ENCODE peak calls at places on chromosomes 11 and 22, in seven cellular contexts. X, G, B, F, P, U and J are unnamed samples. For H3K4me1, the result is how much of the 10 kb centered on the place peaks cover.

GRCh38 chr11:111937859-111938258 is 716 bp downstream of the DIXDC1 start:
- DNase-seq in B (no peak), U (no peak), F (no peak), P (no peak), X (no peak), G (no peak), J (no peak)

GRCh38 chr11:65778431-65778900 is 2.3 kb downstream of the AP5B1 start:
- DNase-seq in F (peak), B (no peak), P (no peak), G (no peak), U (no peak), X (peak), J (peak)

GRCh38 chr22:37177221-37177620 is 10.8 kb downstream of the C1QTNF6 start:
- DNase-seq in P (no peak), G (no peak), F (no peak), B (no peak), U (peak), X (no peak), J (peak)

GRCh38 chr11:64284048-64284961 is at the start of gene BAD:
- DNase-seq in P (peak), B (peak), U (peak), G (peak), X (peak), F (peak), J (peak)

GRCh38 chr11:96054870-96055705 is 131.2 kb upstream of the MTMR2 start:
- DNase-seq in F (no peak), B (peak), X (no peak), G (peak), P (no peak), U (no peak), J (no peak)

GRCh38 chr22:37629928-37630327 is 9.5 kb upstream of the SH3BP1 start:
- DNase-seq in P (no peak), F (no peak), B (no peak), G (no peak), X (no peak), U (peak), J (no peak)

GRCh38 chr11:9565822-9566560 is 7.5 kb upstream of the WEE1 start:
- DNase-seq in P (no peak), B (peak), F (peak), X (peak), U (no peak), G (peak), J (peak)

GRCh38 chr11:8192016-8192895 is 23.4 kb upstream of the RIC3 start:
- DNase-seq in U (peak), F (peak), P (peak), X (peak), B (peak), G (peak), J (no peak)

GRCh38 chr22:24985824-24986214 is 33.3 kb downstream of the KIAA1671 start:
- DNase-seq in U (no peak), P (peak), B (peak), G (peak), F (peak), X (no peak), J (no peak)

GRCh38 chr22:25072406-25072805 is 119.9 kb downstream of the KIAA1671 start:
- DNase-seq in U (no peak), X (no peak), G (no peak), P (no peak), B (no peak), F (no peak), J (no peak)

GRCh38 chr11:111698852-111699559 is 67.2 kb downstream of the PPP2R1B start:
- DNase-seq in X (no peak), F (no peak), G (no peak), P (no peak), B (peak), U (no peak), J (no peak)

GRCh38 chr11:64611961-64612646 is 21.1 kb downstream of the SLC22A12 start:
- DNase-seq in U (no peak), B (no peak), P (no peak), G (no peak), X (no peak), F (no peak), J (no peak)

GRCh38 chr11:5666396-5666780 is 18.5 kb downstream of the TRIM5 start:
- DNase-seq in G (peak), U (no peak), B (peak), F (no peak), P (no peak), X (no peak), J (no peak)

GRCh38 chr11:86623041-86623621 is 49.3 kb downstream of the ME3 start:
- DNase-seq in P (no peak), X (no peak), U (no peak), F (no peak), B (no peak), G (peak), J (no peak)

GRCh38 chr11:6576471-6577373 is 26.7 kb downstream of the RRP8 start:
- DNase-seq in P (no peak), F (no peak), B (peak), U (no peak), X (no peak), G (peak), J (peak)

GRCh38 chr22:20280866-20281265 is 12.7 kb upstream of the RTN4R start:
- DNase-seq in F (no peak), P (no peak), X (no peak), B (no peak), U (no peak), G (no peak), J (no peak)

GRCh38 chr11:130464289-130464812 is 15.9 kb downstream of the ADAMTS15 start:
- DNase-seq in F (no peak), U (no peak), B (peak), P (no peak), G (peak), X (no peak), J (no peak)

GRCh38 chr11:65498042-65498726 is 661 bp upstream of the MALAT1 start:
- DNase-seq in X (no peak), G (peak), P (no peak), F (peak), B (peak), U (no peak), J (peak)

GRCh38 chr22:37161442-37161841 is 11.7 kb upstream of the IL2RB start:
- DNase-seq in X (no peak), U (peak), G (no peak), B (no peak), P (no peak), F (no peak), J (no peak)

GRCh38 chr11:6646631-6647281 is 8.9 kb downstream of the DCHS1 start:
- DNase-seq in G (no peak), X (peak), U (peak), F (no peak), B (peak), P (peak), J (peak)

GRCh38 chr11:94792453-94792852 is 24.3 kb downstream of the AMOTL1 start:
- DNase-seq in G (no peak), B (no peak), X (no peak), F (no peak), P (no peak), U (no peak), J (no peak)
- H3K4me1 ChIP-seq in G (under half), B (under half), X (under half), F (under half), P (under half), U (under half), J (half or more)

GRCh38 chr22:39319284-39320170 is at the start of gene RPL3:
- DNase-seq in X (peak), U (peak), P (peak), G (peak), B (peak), F (peak), J (peak)
- TF ChIP-seq CTCF in X (no peak), U (peak), P (peak), G (peak), B (no peak), F (no peak), J (no peak)

GRCh38 chr11:76628408-76628947 is 42.1 kb downstream of the LRRC32 start:
- DNase-seq in P (no peak), U (no peak), X (no peak), B (no peak), G (no peak), F (no peak), J (peak)
- H3K4me1 ChIP-seq in P (under half), U (half or more), X (under half), B (under half), G (under half), F (under half), J (under half)

DNA sequence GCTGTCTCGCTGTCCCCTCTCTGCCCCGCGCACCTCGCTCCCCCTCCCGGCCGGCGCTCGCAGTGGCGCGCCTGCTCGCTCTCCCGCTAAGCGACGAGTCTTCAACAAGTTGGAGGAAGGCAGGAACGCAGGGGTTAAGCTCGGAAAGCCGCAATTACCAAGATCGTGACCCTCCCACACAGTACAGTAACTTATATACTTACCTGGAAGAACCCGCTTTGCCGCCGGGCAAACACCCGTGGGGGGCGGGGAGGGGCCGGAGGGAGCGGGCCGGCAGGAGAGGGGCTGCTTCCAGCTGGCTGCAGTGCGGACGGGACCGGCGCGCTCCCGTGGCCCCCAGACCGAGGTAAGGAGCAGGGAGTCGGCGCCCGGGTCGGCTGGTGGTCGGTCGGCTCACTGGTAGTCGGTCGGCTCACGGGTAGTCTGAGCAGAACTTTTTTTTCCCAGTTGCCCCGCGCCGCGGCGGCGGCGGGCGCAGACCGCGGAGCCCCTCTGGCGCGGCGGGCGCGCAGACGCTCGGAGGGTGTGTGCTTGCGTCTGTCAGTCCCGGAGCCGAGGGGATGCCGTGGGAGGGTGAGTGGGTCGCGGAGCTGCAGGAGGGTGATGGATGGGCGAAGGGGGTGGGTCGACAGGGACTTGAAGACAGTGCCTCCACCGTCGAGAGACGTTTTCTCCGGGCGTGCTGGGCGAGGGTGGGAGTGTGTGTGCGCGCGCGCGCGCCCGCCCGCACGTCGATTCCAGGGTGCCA is 101.2 kb upstream of the HSD17B12 start:
- DNase-seq in G (peak), X (no peak), U (no peak), B (peak), P (no peak), F (no peak), J (no peak)
- TF ChIP-seq CTCF in G (peak), X (no peak), U (no peak), B (peak), P (peak), F (peak), J (no peak)

GRCh38 chr11:100680070-100680469 is 7.0 kb upstream of the ARHGAP42 start:
- DNase-seq in U (no peak), X (no peak), G (no peak), P (no peak), B (no peak), F (no peak), J (no peak)

GRCh38 chr11:100677796-100678195 is 9.3 kb upstream of the ARHGAP42 start:
- DNase-seq in X (no peak), U (no peak), B (no peak), F (no peak), P (no peak), G (no peak), J (no peak)

GRCh38 chr11:100683107-100683506 is 4.0 kb upstream of the ARHGAP42 start:
- DNase-seq in G (no peak), F (no peak), U (no peak), P (no peak), X (no peak), B (no peak), J (no peak)

GRCh38 chr11:100682247-100682969 is 4.7 kb upstream of the ARHGAP42 start:
- DNase-seq in U (no peak), X (no peak), P (no peak), B (peak), F (no peak), G (no peak), J (no peak)

GRCh38 chr11:100681064-100681502 is 6.0 kb upstream of the ARHGAP42 start:
- DNase-seq in X (peak), G (peak), F (peak), B (peak), P (peak), U (peak), J (peak)
- H3K4me1 ChIP-seq in X (under half), G (under half), F (under half), B (under half), P (under half), U (half or more), J (under half)

DNA sequence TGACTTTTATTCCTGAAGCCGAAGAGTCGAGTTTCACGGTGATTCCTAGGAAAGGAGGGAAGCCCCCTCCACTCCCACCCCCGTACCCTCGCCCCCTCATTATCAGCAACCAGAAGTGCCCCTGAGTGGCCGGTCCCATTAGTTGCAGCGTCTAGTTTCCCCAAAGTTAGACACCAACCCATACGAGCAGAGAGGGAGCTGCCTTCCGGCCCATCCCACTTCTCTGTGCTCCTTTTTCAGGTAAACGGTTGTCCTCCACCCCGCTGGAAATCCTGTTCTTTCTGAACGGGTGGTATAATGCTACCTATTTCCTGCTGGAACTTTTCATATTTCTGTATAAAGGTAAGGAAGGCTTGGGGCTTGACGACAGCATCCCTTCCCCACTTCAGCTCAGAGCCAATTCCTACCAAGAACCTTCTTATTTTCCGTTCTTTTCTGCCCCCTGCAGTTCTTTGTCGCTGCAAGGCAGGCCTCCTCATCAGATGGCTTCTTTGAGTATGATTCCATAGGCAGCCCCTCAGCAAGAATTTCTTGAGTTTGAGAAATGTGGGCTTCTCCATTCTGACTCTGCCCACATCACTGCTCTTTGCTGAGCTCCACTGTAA is 706 bp downstream of the TMEM216 start:
- DNase-seq in U (no peak), B (peak), F (no peak), P (no peak), X (peak), G (peak), J (no peak)
- TF ChIP-seq CTCF in U (no peak), B (peak), F (no peak), P (no peak), X (no peak), G (peak), J (no peak)

GRCh38 chr11:56845121-56845732 is 96.7 kb upstream of the OR9G4 start:
- DNase-seq in G (no peak), P (no peak), F (no peak), B (no peak), U (no peak), X (no peak), J (no peak)

GRCh38 chr11:56843816-56844215 is 95.3 kb upstream of the OR9G4 start:
- DNase-seq in X (no peak), F (no peak), B (no peak), P (no peak), U (no peak), G (no peak), J (no peak)

GRCh38 chr11:56849250-56849649 is 100.8 kb upstream of the OR9G4 start:
- DNase-seq in B (no peak), F (no peak), P (no peak), G (no peak), X (no peak), U (no peak), J (no peak)

GRCh38 chr11:56848105-56848809 is 99.8 kb upstream of the OR9G4 start:
- DNase-seq in X (no peak), B (no peak), U (no peak), P (no peak), G (no peak), F (no peak), J (no peak)

GRCh38 chr11:56846631-56847400 is 98.3 kb upstream of the OR9G4 start:
- DNase-seq in G (no peak), X (no peak), U (no peak), P (no peak), B (no peak), F (no peak), J (no peak)
- H3K4me1 ChIP-seq in G (under half), X (under half), U (under half), P (under half), B (under half), F (under half), J (under half)

GRCh38 chr11:127624455-127624854 is 623.9 kb upstream of the KIRREL3 start:
- DNase-seq in P (no peak), B (peak), X (no peak), F (no peak), U (no peak), G (peak), J (no peak)
- TF ChIP-seq CTCF in P (no peak), B (no peak), X (no peak), F (no peak), U (no peak), G (no peak), J (no peak)

GRCh38 chr11:83472328-83472727 is 186.2 kb upstream of the CCDC90B start:
- DNase-seq in F (no peak), X (no peak), G (no peak), B (no peak), P (no peak), U (no peak), J (no peak)

GRCh38 chr11:83477772-83478171 is 191.6 kb upstream of the CCDC90B start:
- DNase-seq in U (no peak), G (no peak), B (no peak), X (no peak), P (no peak), F (no peak), J (no peak)

GRCh38 chr11:83473771-83474170 is 187.6 kb upstream of the CCDC90B start:
- DNase-seq in G (no peak), X (no peak), F (no peak), P (no peak), B (no peak), U (no peak), J (no peak)

GRCh38 chr11:83475741-83476140 is 189.6 kb upstream of the CCDC90B start:
- DNase-seq in U (no peak), X (no peak), B (no peak), P (no peak), F (no peak), G (no peak), J (no peak)

DNA sequence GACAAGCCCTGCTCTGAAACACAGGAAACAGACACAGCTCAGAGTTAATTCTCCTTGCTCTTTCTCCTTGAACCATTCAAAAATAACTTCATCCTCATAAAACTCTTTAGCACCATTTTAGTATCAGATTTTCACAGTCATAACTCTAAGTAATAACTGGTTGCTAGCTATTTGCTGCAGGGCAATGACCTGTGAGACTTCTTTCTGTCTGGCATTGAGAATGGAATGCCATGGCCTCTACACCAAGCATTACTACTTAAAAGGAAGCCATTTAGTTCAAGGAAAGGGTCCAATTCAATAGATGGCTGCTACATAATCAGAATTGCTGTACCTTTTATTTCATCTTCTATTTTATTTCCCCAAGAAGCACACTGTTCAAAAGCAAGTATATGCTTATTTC is 186.7 kb upstream of the CCDC90B start:
- DNase-seq in F (no peak), P (no peak), B (no peak), X (no peak), G (no peak), U (no peak), J (no peak)
- H3K4me1 ChIP-seq in F (under half), P (under half), B (under half), X (under half), G (under half), U (under half), J (under half)